ENCODE peak calls at places on chromosomes 4 and X, in nine cellular contexts. Z is OCI-LY7, K is upper lobe of right lung, U is body of pancreas, T is neural progenitor cell, Q is heart left ventricle, H is lung, N is Panc1, G is psoas muscle. P is an unnamed sample.

GRCh38 chr4:166088576-166088975 is 215.5 kb downstream of the TLL1 start:
- DNase-seq in N (no peak), Z (no peak), H (no peak), K (no peak), Q (no peak), T (no peak), U (no peak), G (no peak), P (no peak)

GRCh38 chrX:51406688-51407519 is 74.3 kb downstream of the NUDT10 start:
- DNase-seq in G (no peak), K (no peak), U (no peak), T (no peak), Q (no peak), H (no peak), Z (no peak), N (no peak), P (no peak)

GRCh38 chr4:4655011-4655410 is 113.2 kb upstream of the STX18 start:
- DNase-seq in T (no peak), Z (no peak), G (no peak), U (no peak), N (no peak), K (no peak), Q (no peak), H (no peak), P (no peak)

GRCh38 chr4:37473807-37474206 is 212.4 kb downstream of the RELL1 start:
- DNase-seq in K (no peak), N (no peak), Z (no peak), H (no peak), Q (no peak), G (no peak), T (no peak), U (no peak), P (no peak)

GRCh38 chrX:96405842-96406241 is 278.8 kb upstream of the DIAPH2 start:
- DNase-seq in U (no peak), N (no peak), T (no peak), H (no peak), Q (no peak), Z (no peak), K (no peak), G (no peak), P (no peak)

GRCh38 chr4:101065346-101065745 is 282.0 kb downstream of the PPP3CA start:
- DNase-seq in Z (no peak), T (no peak), K (no peak), G (no peak), H (no peak), N (no peak), U (no peak), Q (no peak), P (no peak)

GRCh38 chr4:44493924-44494323 is 45.3 kb upstream of the KCTD8 start:
- DNase-seq in U (peak; percentile 8), Q (no peak), T (peak; percentile 63), N (no peak), K (no peak), Z (peak; percentile 16), G (no peak), H (no peak), P (no peak)

GRCh38 chr4:40750461-40751258 is 905 bp downstream of the NSUN7 start:
- DNase-seq in U (peak; percentile 52), N (no peak), G (no peak), T (peak; percentile 60), Q (no peak), Z (no peak), K (no peak), H (peak; percentile 29), P (no peak)

GRCh38 chrX:151488677-151489076 is 74.8 kb upstream of the PASD1 start:
- DNase-seq in N (no peak), K (no peak), G (no peak), Q (no peak), U (no peak), H (no peak), T (peak; percentile 9), Z (peak; percentile 2), P (peak; percentile 10)

GRCh38 chr4:117773067-117773946 is 261.0 kb upstream of the NDST3 start:
- DNase-seq in G (no peak), Q (no peak), T (no peak), K (no peak), Z (no peak), N (no peak), U (no peak), H (no peak), P (no peak)

GRCh38 chr4:129565214-129565613 is 469.3 kb downstream of the C4orf33 start:
- DNase-seq in Z (no peak), Q (no peak), U (no peak), K (no peak), G (no peak), T (no peak), H (no peak), N (no peak), P (no peak)

GRCh38 chrX:10109695-10110094 is 47.1 kb upstream of the CLCN4 start:
- DNase-seq in Z (no peak), N (no peak), Q (peak; percentile 54), T (no peak), K (no peak), H (peak; percentile 36), G (no peak), U (no peak), P (no peak)

GRCh38 chr4:176236909-176237308 is 32.1 kb downstream of the ASB5 start:
- DNase-seq in N (peak; percentile 4), U (no peak), Q (no peak), G (no peak), K (no peak), Z (no peak), T (no peak), H (no peak), P (no peak)

GRCh38 chr4:150253965-150254364 is 175.7 kb downstream of the DCLK2 start:
- DNase-seq in H (no peak), N (no peak), U (no peak), K (no peak), G (no peak), Z (no peak), Q (no peak), T (no peak), P (no peak)

GRCh38 chr4:99540287-99540939 is 23.4 kb downstream of the TRMT10A start:
- DNase-seq in Q (no peak), T (no peak), H (no peak), G (no peak), Z (no peak), U (no peak), K (no peak), N (no peak), P (no peak)

GRCh38 chr4:31295081-31295480 is 574.9 kb downstream of the PCDH7 start:
- DNase-seq in N (no peak), U (no peak), T (no peak), H (no peak), Q (no peak), G (no peak), K (no peak), Z (no peak), P (no peak)

GRCh38 chrX:50082741-50083140 is 118.1 kb downstream of the AKAP4 start:
- DNase-seq in T (no peak), G (no peak), Z (no peak), H (no peak), K (no peak), U (no peak), Q (no peak), N (no peak), P (no peak)

GRCh38 chr4:28228575-28228974 is 1367.9 kb downstream of the STIM2 start:
- DNase-seq in G (no peak), H (no peak), N (no peak), Q (no peak), Z (no peak), K (no peak), T (no peak), U (no peak), P (no peak)

GRCh38 chrX:50697691-50698090 is 116.3 kb downstream of the SHROOM4 start:
- DNase-seq in H (no peak), Z (no peak), N (no peak), K (no peak), T (no peak), Q (no peak), G (no peak), U (no peak), P (no peak)

GRCh38 chr4:5812506-5813229 is 80.2 kb downstream of the CRMP1 start:
- DNase-seq in N (no peak), H (no peak), Z (peak; percentile 71), K (no peak), Q (no peak), G (no peak), T (peak; percentile 81), U (no peak), P (no peak)
- H3K36me3 ChIP-seq in N (no peaks in the 10 kb centered on the region), H (no peaks in the 10 kb centered on the region), Z (no peaks in the 10 kb centered on the region), K (peaks cover 17% of the 10 kb centered on the region), Q (peaks cover 29% of the 10 kb centered on the region), G (peaks cover 8% of the 10 kb centered on the region), T (no peaks in the 10 kb centered on the region), U (peaks cover 8% of the 10 kb centered on the region), P (no peaks in the 10 kb centered on the region)

GRCh38 chr4:82797591-82798081 is 960 bp downstream of the SCD5 start:
- DNase-seq in H (no peak), N (no peak), T (peak; percentile 61), U (peak; percentile 43), Q (no peak), Z (no peak), G (peak; percentile 53), K (no peak), P (no peak)

GRCh38 chr4:82801910-82802521 is 3.4 kb upstream of the SCD5 start:
- DNase-seq in N (no peak), U (peak; percentile 58), G (no peak), T (no peak), Z (peak; percentile 12), K (no peak), Q (no peak), H (no peak), P (no peak)

GRCh38 chr4:82797048-82797590 is 1.5 kb downstream of the SCD5 start:
- DNase-seq in H (no peak), Q (no peak), Z (no peak), K (no peak), U (peak; percentile 42), N (no peak), G (no peak), T (peak; percentile 59), P (no peak)

GRCh38 chr4:82799006-82799881 is 648 bp upstream of the SCD5 start:
- DNase-seq in Z (no peak), H (no peak), Q (no peak), G (no peak), U (peak; percentile 45), K (no peak), N (no peak), T (peak; percentile 66), P (no peak)

GRCh38 chr4:82798168-82799005 is at the start of gene SCD5:
- DNase-seq in H (peak; percentile 52), Z (peak; percentile 56), N (no peak), G (peak; percentile 67), U (peak; percentile 73), T (peak; percentile 93), Q (peak; percentile 65), K (peak; percentile 78), P (peak; percentile 61)
- H3K27ac ChIP-seq in H (no peak within 1 kb of the TSS), Z (no peak within 1 kb of the TSS), N (no peak within 1 kb of the TSS), G (no peak within 1 kb of the TSS), U (peak within 1 kb of the TSS; percentile 35), T (no peak within 1 kb of the TSS), Q (no peak within 1 kb of the TSS), K (no peak within 1 kb of the TSS), P (no peak within 1 kb of the TSS)

GRCh38 chr4:76712564-76712963 is 185.4 kb downstream of the SOWAHB start:
- DNase-seq in K (no peak), G (no peak), T (no peak), H (no peak), N (no peak), Z (no peak), Q (no peak), U (no peak), P (no peak)
- H3K36me3 ChIP-seq in K (no peaks in the 10 kb centered on the region), G (no peaks in the 10 kb centered on the region), T (no peaks in the 10 kb centered on the region), H (peaks cover 6% of the 10 kb centered on the region), N (no peaks in the 10 kb centered on the region), Z (no peaks in the 10 kb centered on the region), Q (peaks cover 5% of the 10 kb centered on the region), U (no peaks in the 10 kb centered on the region), P (no peaks in the 10 kb centered on the region)

GRCh38 chr4:183242291-183242690 is 77.8 kb downstream of the CLDN22 start:
- DNase-seq in K (no peak), Z (no peak), N (no peak), G (no peak), H (no peak), Q (no peak), T (no peak), U (no peak), P (no peak)
- H3K27ac ChIP-seq in K (no peak overlapping the region), Z (no peak overlapping the region), N (peak overlapping the region; percentile 89), G (no peak overlapping the region), H (no peak overlapping the region), Q (no peak overlapping the region), T (no peak overlapping the region), U (no peak overlapping the region), P (no peak overlapping the region)

P was measured in CD8-positive, alpha-beta T cell.